ENCODE peak calls at places on chromosomes 2 and 18, in nine cellular contexts. O is fibroblast of lung, K is dorsolateral prefrontal cortex, C is upper lobe of right lung, D is activated B cell treated with CpG ODN at 0.5 μM for 24 hours, G is AG10803, N is coronary artery, Q is heart left ventricle, Z is endodermal cell. R is an unnamed sample.

GRCh38 chr2:25620077-25620476 is 53.3 kb downstream of the DTNB start:
- DNase-seq in O (peak; percentile 60), K (no peak), C (no peak), D (no peak), G (no peak), N (no peak), Q (no peak), Z (no peak), R (no peak)

GRCh38 chr2:197477764-197478163 is 21.9 kb downstream of the HSPD1 start:
- DNase-seq in O (no peak), K (no peak), C (no peak), D (no peak), G (no peak), N (no peak), Q (no peak), Z (no peak), R (no peak)

GRCh38 chr2:207540431-207540830 is 10.7 kb downstream of the CREB1 start:
- DNase-seq in O (no peak), K (no peak), C (no peak), D (no peak), G (no peak), N (no peak), Q (no peak), Z (no peak), R (no peak)

GRCh38 chr2:210660751-210661150 is 104.4 kb downstream of the CPS1 start:
- DNase-seq in O (no peak), K (no peak), C (no peak), D (no peak), G (no peak), N (no peak), Q (no peak), Z (no peak), R (no peak)

GRCh38 chr2:178796079-178796677 is 11.0 kb downstream of the TTN start:
- DNase-seq in O (peak; percentile 41), K (no peak), C (no peak), D (no peak), G (peak; percentile 56), N (no peak), Q (no peak), Z (no peak), R (no peak)

GRCh38 chr18:24321071-24321470 is 76.6 kb downstream of the OSBPL1A start:
- DNase-seq in O (no peak), K (no peak), C (no peak), D (no peak), G (peak; percentile 37), N (no peak), Q (no peak), Z (no peak), R (no peak)

GRCh38 chr2:9463698-9464034 is 10.7 kb upstream of the IAH1 start:
- DNase-seq in O (peak; percentile 65), K (no peak), C (no peak), D (no peak), G (no peak), N (no peak), Q (no peak), Z (no peak), R (peak; percentile 66)

GRCh38 chr2:27021253-27021801 is 11.4 kb upstream of the TMEM214 start:
- DNase-seq in O (peak; percentile 55), K (no peak), C (no peak), D (no peak), G (peak; percentile 40), N (no peak), Q (no peak), Z (no peak), R (no peak)

GRCh38 chr2:10331033-10331701 is 28.5 kb downstream of the HPCAL1 start:
- DNase-seq in O (peak; percentile 66), K (no peak), C (peak; percentile 92), D (peak; percentile 31), G (peak; percentile 30), N (no peak), Q (peak; percentile 80), Z (peak; percentile 82), R (no peak)

GRCh38 chr18:7577706-7578105 is 10.6 kb downstream of the PTPRM start:
- DNase-seq in O (peak; percentile 84), K (no peak), C (no peak), D (no peak), G (peak; percentile 83), N (no peak), Q (no peak), Z (peak; percentile 96), R (no peak)

GRCh38 chr2:218075975-218076811 is 7.1 kb downstream of the RUFY4 start:
- DNase-seq in O (no peak), K (no peak), C (no peak), D (no peak), G (no peak), N (no peak), Q (no peak), Z (peak; percentile 71), R (no peak)

GRCh38 chr2:196205891-196206408 is 34.6 kb upstream of the STK17B start:
- DNase-seq in O (peak; percentile 34), K (no peak), C (no peak), D (no peak), G (peak; percentile 94), N (no peak), Q (no peak), Z (no peak), R (no peak)

GRCh38 chr2:183995632-183996031 is 602.7 kb upstream of the ZNF804A start:
- DNase-seq in O (peak; percentile 85), K (no peak), C (no peak), D (no peak), G (no peak), N (no peak), Q (no peak), Z (no peak), R (no peak)

GRCh38 chr2:137975280-137976271 is 11.3 kb downstream of the HNMT start:
- DNase-seq in O (no peak), K (no peak), C (no peak), D (no peak), G (no peak), N (no peak), Q (no peak), Z (no peak), R (no peak)

GRCh38 chr2:73238149-73238548 is 4.0 kb downstream of the CCT7 start:
- DNase-seq in O (no peak), K (no peak), C (no peak), D (no peak), G (no peak), N (no peak), Q (no peak), Z (no peak), R (no peak)

GRCh38 chr2:55923978-55924325 is 370 bp upstream of the EFEMP1 start:
- DNase-seq in O (no peak), K (no peak), C (no peak), D (no peak), G (no peak), N (no peak), Q (no peak), Z (no peak), R (no peak)

GRCh38 chr2:172148246-172148645 is 45.5 kb upstream of the DLX2 start:
- DNase-seq in O (peak; percentile 37), K (no peak), C (no peak), D (no peak), G (peak; percentile 62), N (no peak), Q (no peak), Z (no peak), R (no peak)
- TF ChIP-seq CTCF in O (no peak), K (no peak), C (no peak), D (no peak), G (no peak), N (no peak), Q (no peak), Z (no peak), R (no peak)

GRCh38 chr2:126403039-126403666 is 252.8 kb upstream of the GYPC start:
- DNase-seq in O (no peak), K (no peak), C (no peak), D (no peak), G (no peak), N (no peak), Q (no peak), Z (no peak), R (no peak)

GRCh38 chr2:126399001-126399400 is 257.0 kb upstream of the GYPC start:
- DNase-seq in O (no peak), K (no peak), C (no peak), D (no peak), G (no peak), N (no peak), Q (no peak), Z (peak; percentile 69), R (no peak)
- TF ChIP-seq CTCF in O (no peak), K (no peak), C (no peak), D (no peak), G (no peak), N (no peak), Q (no peak), Z (peak; percentile 65), R (no peak)

GRCh38 chr2:216877085-216877484 is 17.2 kb upstream of the TNP1 start:
- DNase-seq in O (no peak), K (no peak), C (no peak), D (no peak), G (no peak), N (no peak), Q (no peak), Z (no peak), R (no peak)
- TF ChIP-seq CTCF in O (no peak), K (no peak), C (no peak), D (no peak), G (no peak), N (no peak), Q (no peak), Z (peak; percentile 39), R (peak; percentile 26)

GRCh38 chr18:658947-659533 is 1.6 kb downstream of the TYMS start:
- DNase-seq in O (no peak), K (no peak), C (no peak), D (no peak), G (no peak), N (no peak), Q (no peak), Z (no peak), R (no peak)

GRCh38 chr18:655445-655844 is 2.0 kb upstream of the TYMS start:
- DNase-seq in O (no peak), K (no peak), C (no peak), D (no peak), G (no peak), N (no peak), Q (no peak), Z (no peak), R (no peak)

GRCh38 chr18:657998-658946 is 819 bp downstream of the TYMS start:
- DNase-seq in O (peak; percentile 87), K (peak; percentile 85), C (peak; percentile 86), D (no peak), G (peak; percentile 83), N (peak; percentile 78), Q (peak; percentile 76), Z (peak; percentile 96), R (peak; percentile 94)

GRCh38 chr18:659597-659996 is 2.1 kb downstream of the TYMS start:
- DNase-seq in O (no peak), K (no peak), C (no peak), D (no peak), G (no peak), N (no peak), Q (no peak), Z (no peak), R (no peak)

GRCh38 chr18:657311-657997 is at the start of gene TYMS:
- DNase-seq in O (peak; percentile 60), K (peak; percentile 65), C (peak; percentile 74), D (peak; percentile 32), G (peak; percentile 34), N (no peak), Q (no peak), Z (peak; percentile 92), R (no peak)
- TF ChIP-seq CTCF in O (no peak), K (no peak), C (no peak), D (no peak), G (no peak), N (no peak), Q (no peak), Z (peak; percentile 42), R (peak; percentile 16)

R was measured in osteocyte.